ENCODE peak calls at places on chromosome 22, in nine cellular contexts. L is GM13977; S is Calu3; A is GM04504; J is activated CD8-positive, alpha-beta memory T cell treated with anti-CD3 and anti-CD28 coated beads for 1 hour; V is fibroblast of the conjunctiva; Y is stimulated activated CD4-positive, alpha-beta T cell treated with anti-CD3 and anti-CD28 coated beads, Interleukin-4, amount 100 ng/mL, for 48 hours; N is RCC 7860; D is body of pancreas. U is an unnamed sample.

GRCh38 chr22:39800790-39801540 is 92.6 kb downstream of the ENTHD1 start:
- DNase-seq in S (no peak), L (no peak), D (no peak), J (no peak), A (no peak), V (no peak), Y (no peak), N (no peak), U (peak; percentile 16)

GRCh38 chr22:20606041-20606783 is 98.8 kb downstream of the MED15 start:
- DNase-seq in D (peak; percentile 96), N (no peak), A (peak; percentile 13), S (peak; percentile 86), J (peak; percentile 46), L (peak; percentile 82), Y (peak; percentile 50), V (peak; percentile 40), U (peak; percentile 93)

GRCh38 chr22:48722661-48723060 is 1105.0 kb downstream of the BRD1 start:
- DNase-seq in D (no peak), N (no peak), S (no peak), Y (no peak), V (no peak), L (no peak), J (no peak), A (no peak), U (no peak)

GRCh38 chr22:47112566-47112965 is 350.1 kb downstream of the TBC1D22A start:
- DNase-seq in N (no peak), D (no peak), A (no peak), V (no peak), S (no peak), J (no peak), Y (no peak), L (no peak), U (no peak)

GRCh38 chr22:46456818-46457163 is 80.6 kb downstream of the CELSR1 start:
- DNase-seq in D (no peak), V (no peak), A (no peak), S (no peak), N (no peak), Y (no peak), J (no peak), L (no peak), U (no peak)

GRCh38 chr22:31019276-31019930 is 50.3 kb downstream of the TUG1 start:
- DNase-seq in A (no peak), L (no peak), N (no peak), J (no peak), D (no peak), S (no peak), V (no peak), Y (no peak), U (no peak)

GRCh38 chr22:47442821-47443220 is 680.4 kb downstream of the TBC1D22A start:
- DNase-seq in Y (no peak), J (no peak), A (no peak), N (no peak), S (no peak), L (no peak), V (no peak), D (no peak), U (no peak)

GRCh38 chr22:23622634-23623033 is 9.5 kb downstream of the DRICH1 start:
- DNase-seq in A (no peak), Y (no peak), S (no peak), J (no peak), V (no peak), D (no peak), N (no peak), L (no peak), U (no peak)

GRCh38 chr22:41983516-41983915 is 14.3 kb downstream of the SEPTIN3 start:
- DNase-seq in D (no peak), S (no peak), N (no peak), A (peak; percentile 71), V (peak; percentile 49), J (no peak), Y (no peak), L (no peak), U (no peak)

GRCh38 chr22:19984201-19984753 is 32.3 kb downstream of the ARVCF start:
- DNase-seq in V (no peak), A (no peak), N (peak; percentile 65), S (peak; percentile 77), J (no peak), D (peak; percentile 55), Y (no peak), L (no peak), U (peak; percentile 70)

GRCh38 chr22:26766510-26767350 is 109.3 kb downstream of the MIAT start:
- DNase-seq in L (no peak), J (no peak), N (no peak), S (no peak), V (no peak), Y (no peak), D (no peak), A (no peak), U (no peak)

GRCh38 chr22:49887716-49888115 is 30.5 kb downstream of the ALG12 start:
- DNase-seq in S (no peak), Y (no peak), D (no peak), J (no peak), V (no peak), L (no peak), A (no peak), N (no peak), U (no peak)

GRCh38 chr22:22999473-22999872 is 70.8 kb upstream of the GNAZ start:
- DNase-seq in S (no peak), A (no peak), Y (no peak), L (no peak), V (no peak), D (no peak), N (no peak), J (no peak), U (no peak)

GRCh38 chr22:44587004-44587793 is 89.2 kb upstream of the RTL6 start:
- DNase-seq in D (peak; percentile 50), Y (no peak), L (peak; percentile 66), A (no peak), N (no peak), S (no peak), J (no peak), V (no peak), U (no peak)

GRCh38 chr22:35008213-35008612 is 57.7 kb upstream of the ISX start:
- DNase-seq in A (no peak), S (no peak), N (no peak), D (no peak), J (no peak), Y (no peak), V (no peak), L (no peak), U (no peak)

GRCh38 chr22:32130464-32130863 is 28.6 kb downstream of the C22orf42 start:
- DNase-seq in A (no peak), J (no peak), N (no peak), L (no peak), S (no peak), Y (no peak), V (no peak), D (no peak), U (no peak)

GRCh38 chr22:36339171-36340065 is 48.3 kb downstream of the MYH9 start:
- DNase-seq in N (peak; percentile 72), S (no peak), J (no peak), D (no peak), V (peak; percentile 64), A (peak; percentile 75), L (no peak), Y (peak; percentile 43), U (no peak)

GRCh38 chr22:20779014-20779812 is 5.3 kb downstream of the SERPIND1 start:
- DNase-seq in J (no peak), S (no peak), A (no peak), D (no peak), Y (no peak), V (no peak), N (no peak), L (no peak), U (no peak)

GRCh38 chr22:46528121-46528610 is 9.3 kb downstream of the CELSR1 start:
- DNase-seq in N (peak; percentile 100), A (no peak), J (no peak), D (peak; percentile 33), L (no peak), Y (no peak), V (no peak), S (peak; percentile 69), U (peak; percentile 82)

GRCh38 chr22:30890689-30891442 is 77.7 kb downstream of the MORC2 start:
- DNase-seq in V (no peak), Y (peak; percentile 26), D (peak; percentile 35), A (no peak), J (no peak), S (peak; percentile 70), N (no peak), L (peak; percentile 78), U (peak; percentile 49)

GRCh38 chr22:44583076-44583760 is 85.2 kb upstream of the RTL6 start:
- DNase-seq in S (no peak), A (no peak), Y (no peak), J (no peak), D (no peak), L (no peak), V (no peak), N (no peak), U (no peak)

GRCh38 chr22:50169774-50170341 is 673 bp upstream of the PANX2 start:
- DNase-seq in Y (peak; percentile 44), J (no peak), N (no peak), S (no peak), D (peak; percentile 43), A (no peak), L (peak; percentile 70), V (no peak), U (peak; percentile 51)

GRCh38 chr22:36510966-36511881 is 4.4 kb upstream of the FOXRED2 start:
- DNase-seq in S (peak; percentile 46), V (peak; percentile 17), N (peak; percentile 30), A (no peak), Y (no peak), D (peak; percentile 51), J (no peak), L (no peak), U (peak; percentile 74)

GRCh38 chr22:29994027-29994715 is 86.1 kb upstream of the HORMAD2 start:
- DNase-seq in N (peak; percentile 91), V (peak; percentile 14), S (no peak), J (no peak), L (no peak), D (no peak), A (peak; percentile 33), Y (no peak), U (no peak)

GRCh38 chr22:25661067-25661466 is 80.9 kb upstream of the MYO18B start:
- DNase-seq in L (no peak), Y (no peak), D (no peak), S (no peak), V (peak; percentile 17), A (no peak), J (no peak), N (no peak), U (no peak)

GRCh38 chr22:26656896-26657851 is at the start of gene MIAT:
- DNase-seq in L (peak; percentile 86), Y (peak; percentile 60), V (no peak), S (no peak), D (no peak), J (peak; percentile 31), A (no peak), N (no peak), U (peak; percentile 33)

GRCh38 chr22:38792833-38793232 is 1.1 kb downstream of the DNAL4 start:
- DNase-seq in A (no peak), J (no peak), V (no peak), L (no peak), N (peak; percentile 49), S (no peak), Y (no peak), D (no peak), U (no peak)

GRCh38 chr22:49331878-49332277 is 495.8 kb downstream of the BRD1 start:
- DNase-seq in D (no peak), L (peak; percentile 5), V (no peak), Y (no peak), N (no peak), A (no peak), J (no peak), S (no peak), U (no peak)

GRCh38 chr22:28799125-28799833 is 1.1 kb downstream of the XBP1 start:
- DNase-seq in Y (no peak), S (peak; percentile 56), J (no peak), A (peak; percentile 87), D (peak; percentile 73), V (peak; percentile 97), N (peak; percentile 74), L (peak; percentile 57), U (peak; percentile 86)

GRCh38 chr22:35218079-35218478 is 39.2 kb upstream of the HMGXB4 start:
- DNase-seq in V (no peak), S (no peak), A (no peak), N (peak; percentile 16), L (no peak), D (no peak), J (no peak), Y (no peak), U (no peak)

GRCh38 chr22:37416389-37416788 is 10.9 kb downstream of the ELFN2 start:
- DNase-seq in A (no peak), V (no peak), N (no peak), D (no peak), S (no peak), L (no peak), Y (no peak), J (no peak), U (no peak)